ENCODE peak calls at places on chromosomes 5 and 9, in five cellular contexts. B is SK-N-SH, X is HepG2, W is GM12878, E is K562. H is an unnamed sample.

GRCh38 chr5:104084896-104085295 is 522.3 kb upstream of the NUDT12 start:
- DNase-seq in B (no peak), W (no peak), E (no peak), X (no peak), H (no peak)

GRCh38 chr5:130955041-130955440 is 210.0 kb downstream of the HINT1 start:
- DNase-seq in E (no peak), B (no peak), W (no peak), X (no peak), H (no peak)

GRCh38 chr5:58080573-58080972 is 379.3 kb downstream of the PLK2 start:
- DNase-seq in X (no peak), E (no peak), W (no peak), B (no peak), H (peak; percentile 69)

GRCh38 chr9:37146372-37146771 is 26.0 kb downstream of the ZCCHC7 start:
- DNase-seq in W (peak; percentile 50), X (no peak), E (no peak), B (no peak), H (no peak)

GRCh38 chr9:33988219-33988890 is 60.3 kb downstream of the UBAP2 start:
- DNase-seq in W (peak; percentile 62), X (no peak), E (no peak), B (no peak), H (peak; percentile 43)

GRCh38 chr5:168128154-168128553 is 163.3 kb upstream of the WWC1 start:
- DNase-seq in X (no peak), W (no peak), B (no peak), E (no peak), H (no peak)

GRCh38 chr9:116144038-116144437 is 9.6 kb upstream of the PAPPA start:
- DNase-seq in W (no peak), E (no peak), X (no peak), B (no peak), H (peak; percentile 88)

GRCh38 chr9:33868430-33869000 is 51.6 kb downstream of the UBE2R2 start:
- DNase-seq in E (no peak), B (no peak), W (no peak), X (no peak), H (peak; percentile 66)

GRCh38 chr9:126615251-126615790 is 1.6 kb downstream of the LMX1B start:
- DNase-seq in E (no peak), X (peak; percentile 21), W (no peak), B (no peak), H (peak; percentile 4)

GRCh38 chr5:7214906-7215416 is 181.0 kb upstream of the ADCY2 start:
- DNase-seq in W (no peak), B (no peak), E (no peak), X (no peak), H (no peak)

GRCh38 chr5:114789773-114790402 is 379.8 kb downstream of the TRIM36 start:
- DNase-seq in X (peak; percentile 8), B (peak; percentile 30), E (no peak), W (no peak), H (no peak)

GRCh38 chr5:164053123-164053522 is 547.7 kb downstream of the MAT2B start:
- DNase-seq in E (no peak), W (no peak), B (peak; percentile 2), X (no peak), H (peak; percentile 2)

GRCh38 chr5:80516826-80517225 is 28.9 kb downstream of the FAM151B start:
- DNase-seq in B (no peak), X (no peak), W (peak; percentile 2), E (peak; percentile 47), H (peak; percentile 94)

GRCh38 chr9:130015353-130016019 is 27.5 kb downstream of the FNBP1 start:
- DNase-seq in X (no peak), W (no peak), B (no peak), E (no peak), H (no peak)

GRCh38 chr5:168683247-168683926 is 104.2 kb upstream of the PANK3 start:
- DNase-seq in E (peak; percentile 42), W (no peak), X (no peak), B (no peak), H (no peak)

GRCh38 chr5:19987594-19988345 is at the start of gene CDH18:
- DNase-seq in X (no peak), E (no peak), B (peak; percentile 73), W (no peak), H (peak; percentile 38)

GRCh38 chr9:134413890-134414731 is 87.9 kb downstream of the RXRA start:
- DNase-seq in E (no peak), X (no peak), W (no peak), B (peak; percentile 76), H (peak; percentile 89)

GRCh38 chr9:134774991-134775540 is 105.5 kb upstream of the FCN2 start:
- DNase-seq in W (no peak), B (peak; percentile 65), X (no peak), E (no peak), H (no peak)

GRCh38 chr5:14720236-14720923 is 55.9 kb downstream of the OTULIN start:
- DNase-seq in X (no peak), E (no peak), W (no peak), B (no peak), H (peak; percentile 76)

GRCh38 chr9:129869585-129870501 is 34.6 kb downstream of the USP20 start:
- DNase-seq in B (no peak), E (no peak), W (no peak), X (no peak), H (no peak)

GRCh38 chr5:170353011-170353890 is 35.9 kb downstream of the KCNMB1 start:
- DNase-seq in X (no peak), W (no peak), B (peak; percentile 72), E (no peak), H (no peak)

GRCh38 chr9:133585481-133586367 is 23.5 kb downstream of the FAM163B start:
- DNase-seq in X (no peak), W (no peak), B (peak; percentile 93), E (no peak), H (no peak)

GRCh38 chr5:74653991-74654390 is 13.5 kb upstream of the ENC1 start:
- DNase-seq in X (no peak), W (no peak), B (no peak), E (no peak), H (no peak)

GRCh38 chr5:77972545-77973252 is 196.6 kb upstream of the TBCA start:
- DNase-seq in W (no peak), B (peak; percentile 76), X (no peak), E (no peak), H (no peak)

GRCh38 chr5:69493235-69493925 is 790 bp downstream of the OCLN start:
- DNase-seq in E (no peak), B (peak; percentile 74), W (no peak), X (no peak), H (no peak)

GRCh38 chr9:38319496-38320173 is 72.9 kb upstream of the ALDH1B1 start:
- DNase-seq in B (no peak), W (no peak), E (no peak), X (no peak), H (no peak)

GRCh38 chr5:136734638-136735037 is 369.3 kb upstream of the TRPC7 start:
- DNase-seq in B (no peak), X (no peak), W (no peak), E (no peak), H (no peak)

GRCh38 chr9:98455256-98455956 is 200.0 kb upstream of the TBC1D2 start:
- DNase-seq in W (no peak), X (no peak), B (no peak), E (no peak), H (no peak)

GRCh38 chr9:811101-811531 is 30.4 kb upstream of the DMRT1 start:
- DNase-seq in W (no peak), E (no peak), B (no peak), X (no peak), H (peak; percentile 60)

GRCh38 chr9:95864852-95865580 is 10.5 kb upstream of the ERCC6L2 start:
- DNase-seq in X (no peak), B (no peak), E (no peak), W (no peak), H (peak; percentile 37)

GRCh38 chr5:177403194-177403825 is 2.8 kb upstream of the PFN3 start:
- DNase-seq in W (no peak), B (no peak), X (no peak), E (no peak), H (peak; percentile 12)

GRCh38 chr9:110545705-110546104 is 33.8 kb downstream of the SVEP1 start:
- DNase-seq in X (peak; percentile 26), B (no peak), W (no peak), E (no peak), H (peak; percentile 11)

GRCh38 chr5:94693043-94693822 is 74.8 kb downstream of the SLF1 start:
- DNase-seq in B (peak; percentile 16), X (peak; percentile 33), W (no peak), E (no peak), H (peak; percentile 93)

GRCh38 chr9:114209151-114209550 is 53.8 kb downstream of the COL27A1 start:
- DNase-seq in E (no peak), X (no peak), B (no peak), W (no peak), H (no peak)

GRCh38 chr5:51389326-51389581 is 6.0 kb downstream of the ISL1 start:
- DNase-seq in X (no peak), W (no peak), E (no peak), B (no peak), H (no peak)
- H3K27me3 ChIP-seq in X (peaks cover 37% of the 10 kb centered on the region), W (peaks cover 8% of the 10 kb centered on the region), E (peaks cover 12% of the 10 kb centered on the region), B (no peaks in the 10 kb centered on the region), H (peaks cover 39% of the 10 kb centered on the region)

GRCh38 chr5:172809774-172810173 is 24.3 kb upstream of the ERGIC1 start:
- DNase-seq in B (no peak), X (no peak), E (no peak), W (no peak), H (no peak)

GRCh38 chr5:172805736-172806255 is 28.3 kb upstream of the ERGIC1 start:
- DNase-seq in B (no peak), W (no peak), X (no peak), E (no peak), H (no peak)

GRCh38 chr5:172805018-172805683 is 28.9 kb upstream of the ERGIC1 start:
- DNase-seq in B (no peak), W (no peak), X (no peak), E (no peak), H (no peak)

GRCh38 chr5:172807766-172808311 is 26.2 kb upstream of the ERGIC1 start:
- DNase-seq in E (no peak), B (no peak), X (no peak), W (no peak), H (no peak)

GRCh38 chr5:172806897-172807672 is 27.0 kb upstream of the ERGIC1 start:
- DNase-seq in B (no peak), W (peak; percentile 81), X (peak; percentile 80), E (peak; percentile 88), H (peak; percentile 89)
- H3K4me3 ChIP-seq in B (no peak overlapping the region), W (peak overlapping the region; percentile 62), X (peak overlapping the region; percentile 47), E (peak overlapping the region; percentile 21), H (no peak overlapping the region)

GRCh38 chr9:120951960-120952630 is 25.5 kb upstream of the TRAF1 start:
- DNase-seq in X (no peak), W (no peak), E (no peak), B (no peak), H (no peak)

GRCh38 chr9:120947222-120947621 is 20.6 kb upstream of the TRAF1 start:
- DNase-seq in B (no peak), W (no peak), X (no peak), E (no peak), H (no peak)

GRCh38 chr9:120949290-120949689 is 22.7 kb upstream of the TRAF1 start:
- DNase-seq in X (no peak), W (no peak), B (no peak), E (no peak), H (no peak)

GRCh38 chr9:120948824-120949223 is 22.2 kb upstream of the TRAF1 start:
- DNase-seq in E (no peak), W (no peak), X (no peak), B (no peak), H (no peak)

GRCh38 chr9:120950421-120951388 is 24.1 kb upstream of the TRAF1 start:
- DNase-seq in W (no peak), X (no peak), B (no peak), E (no peak), H (no peak)
- TF ChIP-seq MXI1 in W (no peak), X (no peak), B (no peak), E (no peak), H (no peak)

GRCh38 chr5:322281-322941 is 897 bp downstream of the AHRR start:
- DNase-seq in B (no peak), X (no peak), E (no peak), W (no peak), H (peak; percentile 36)
- H3K27me3 ChIP-seq in B (peaks cover 13% of the 10 kb centered on the region), X (peaks cover 35% of the 10 kb centered on the region), E (peaks cover 42% of the 10 kb centered on the region), W (no peaks in the 10 kb centered on the region), H (no peaks in the 10 kb centered on the region)

H was measured in IMR-90.